ENCODE peak calls at places on chromosomes 4 and X, in five cellular contexts. One of them, this sample, is unnamed.

GRCh38 chrX:7132335-7133035 is 15.0 kb upstream of the STS start:
- DNase-seq in H1: no peak
- DNase-seq in SK-N-SH: no peak
- DNase-seq in A549: peak
- DNase-seq in K562: peak
- DNase-seq in this sample: no peak

GRCh38 chrX:49627030-49627777 is 28.4 kb downstream of the GAGE1 start:
- DNase-seq in H1: peak
- DNase-seq in SK-N-SH: peak
- DNase-seq in A549: peak
- DNase-seq in K562: peak
- DNase-seq in this sample: no peak

GRCh38 chrX:39152106-39152649 is 350.9 kb downstream of the MID1IP1 start:
- DNase-seq in H1: peak
- DNase-seq in SK-N-SH: peak
- DNase-seq in A549: peak
- DNase-seq in K562: peak
- DNase-seq in this sample: peak

GRCh38 chrX:110226931-110227330 is 91.0 kb downstream of the AMMECR1 start:
- DNase-seq in H1: no peak
- DNase-seq in SK-N-SH: no peak
- DNase-seq in A549: no peak
- DNase-seq in K562: no peak
- DNase-seq in this sample: no peak

GRCh38 chrX:48461830-48462229 is 8.2 kb downstream of the SLC38A5 start:
- DNase-seq in H1: no peak
- DNase-seq in SK-N-SH: no peak
- DNase-seq in A549: no peak
- DNase-seq in K562: peak
- DNase-seq in this sample: no peak

GRCh38 chr4:158810487-158811215 is 41.8 kb downstream of the FNIP2 start:
- DNase-seq in H1: no peak
- DNase-seq in SK-N-SH: no peak
- DNase-seq in A549: no peak
- DNase-seq in K562: no peak
- DNase-seq in this sample: no peak

GRCh38 chr4:148295642-148296041 is 146.6 kb downstream of the NR3C2 start:
- DNase-seq in H1: no peak
- DNase-seq in SK-N-SH: no peak
- DNase-seq in A549: no peak
- DNase-seq in K562: no peak
- DNase-seq in this sample: no peak

GRCh38 chr4:127162741-127163140 is 470.0 kb upstream of the INTU start:
- DNase-seq in H1: no peak
- DNase-seq in SK-N-SH: no peak
- DNase-seq in A549: no peak
- DNase-seq in K562: no peak
- DNase-seq in this sample: no peak

GRCh38 chr4:38069271-38069760 is 109.1 kb downstream of the PTTG2 start:
- DNase-seq in H1: no peak
- DNase-seq in SK-N-SH: peak
- DNase-seq in A549: peak
- DNase-seq in K562: peak
- DNase-seq in this sample: no peak

GRCh38 chr4:112296949-112297483 is at the start of gene ALPK1:
- DNase-seq in H1: no peak
- DNase-seq in SK-N-SH: peak
- DNase-seq in A549: peak
- DNase-seq in K562: peak
- DNase-seq in this sample: no peak

GRCh38 chr4:8362483-8362882 is 78.0 kb downstream of the ACOX3 start:
- DNase-seq in H1: no peak
- DNase-seq in SK-N-SH: no peak
- DNase-seq in A549: no peak
- DNase-seq in K562: no peak
- DNase-seq in this sample: no peak

GRCh38 chrX:12751887-12752286 is 39.3 kb upstream of the PRPS2 start:
- DNase-seq in H1: no peak
- DNase-seq in SK-N-SH: no peak
- DNase-seq in A549: no peak
- DNase-seq in K562: no peak
- DNase-seq in this sample: no peak

GRCh38 chr4:89949782-89950387 is 55.2 kb downstream of the MMRN1 start:
- DNase-seq in H1: no peak
- DNase-seq in SK-N-SH: peak
- DNase-seq in A549: no peak
- DNase-seq in K562: no peak
- DNase-seq in this sample: no peak

GRCh38 chrX:38965883-38966282 is 164.6 kb downstream of the MID1IP1 start:
- DNase-seq in H1: no peak
- DNase-seq in SK-N-SH: no peak
- DNase-seq in A549: no peak
- DNase-seq in K562: no peak
- DNase-seq in this sample: no peak

GRCh38 chr4:112234952-112235609 is 3.5 kb downstream of the AP1AR start:
- DNase-seq in H1: no peak
- DNase-seq in SK-N-SH: peak
- DNase-seq in A549: peak
- DNase-seq in K562: peak
- DNase-seq in this sample: no peak

GRCh38 chr4:138975225-138975624 is 40.4 kb upstream of the NOCT start:
- DNase-seq in H1: peak
- DNase-seq in SK-N-SH: no peak
- DNase-seq in A549: no peak
- DNase-seq in K562: no peak
- DNase-seq in this sample: no peak

GRCh38 chr4:159432436-159432835 is 329.6 kb downstream of the RAPGEF2 start:
- DNase-seq in H1: no peak
- DNase-seq in SK-N-SH: no peak
- DNase-seq in A549: no peak
- DNase-seq in K562: no peak
- DNase-seq in this sample: no peak

DNA sequence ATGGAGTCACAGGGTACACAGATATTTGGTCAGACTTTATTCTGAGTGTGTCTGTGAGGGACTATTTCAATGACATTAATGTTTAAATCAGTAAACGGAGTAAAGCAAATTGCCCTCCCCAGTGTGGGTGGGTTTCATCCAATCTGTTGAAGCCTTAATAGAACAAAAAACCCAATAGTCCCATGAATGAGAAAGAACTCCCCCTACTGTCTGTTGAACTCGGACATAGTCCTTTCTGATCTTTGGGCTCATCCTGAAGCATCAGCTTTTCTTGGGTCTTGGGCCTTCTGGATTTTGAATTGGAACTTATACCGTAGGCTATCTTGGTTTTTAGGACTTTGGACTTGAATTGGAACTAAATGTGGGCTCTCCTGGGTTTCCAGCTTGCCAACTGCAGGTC is 193.6 kb downstream of the COX7B2 start:
- DNase-seq in H1: no peak
- DNase-seq in SK-N-SH: no peak
- DNase-seq in A549: no peak
- DNase-seq in K562: no peak
- DNase-seq in this sample: no peak
- H3K4me3 ChIP-seq in H1: no peak
- H3K4me3 ChIP-seq in SK-N-SH: no peak
- H3K4me3 ChIP-seq in A549: no peak
- H3K4me3 ChIP-seq in K562: no peak
- H3K4me3 ChIP-seq in this sample: no peak

GRCh38 chr4:123319639-123320038 is 77.0 kb upstream of the SPRY1 start:
- DNase-seq in H1: no peak
- DNase-seq in SK-N-SH: no peak
- DNase-seq in A549: no peak
- DNase-seq in K562: no peak
- DNase-seq in this sample: no peak

GRCh38 chr4:123327346-123327745 is 69.2 kb upstream of the SPRY1 start:
- DNase-seq in H1: no peak
- DNase-seq in SK-N-SH: no peak
- DNase-seq in A549: no peak
- DNase-seq in K562: no peak
- DNase-seq in this sample: no peak

GRCh38 chr4:123323998-123324397 is 72.6 kb upstream of the SPRY1 start:
- DNase-seq in H1: no peak
- DNase-seq in SK-N-SH: no peak
- DNase-seq in A549: no peak
- DNase-seq in K562: no peak
- DNase-seq in this sample: no peak

GRCh38 chr4:123327846-123328447 is 68.6 kb upstream of the SPRY1 start:
- DNase-seq in H1: no peak
- DNase-seq in SK-N-SH: no peak
- DNase-seq in A549: no peak
- DNase-seq in K562: no peak
- DNase-seq in this sample: no peak

DNA sequence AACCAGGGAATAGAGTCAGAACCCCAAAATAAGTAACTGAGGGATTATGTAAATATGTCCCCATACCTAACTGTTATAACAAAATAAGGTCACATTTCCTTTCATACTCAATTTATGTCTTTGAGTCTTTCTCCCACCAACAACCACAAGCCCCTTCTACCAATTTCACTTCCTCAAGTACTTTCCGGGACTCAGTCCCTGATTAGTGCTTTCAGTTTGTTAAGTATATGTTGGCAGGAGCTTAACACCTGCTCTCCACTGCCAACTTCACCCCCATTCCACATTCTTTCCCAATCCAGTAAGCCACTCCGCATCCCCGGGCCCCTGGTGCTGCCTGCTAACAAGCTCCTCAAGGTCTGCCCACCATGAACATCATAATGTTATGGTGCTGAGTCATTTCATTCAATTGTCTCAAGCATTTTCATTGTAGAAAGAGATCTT is 71.3 kb upstream of the SPRY1 start:
- DNase-seq in H1: no peak
- DNase-seq in SK-N-SH: no peak
- DNase-seq in A549: no peak
- DNase-seq in K562: no peak
- DNase-seq in this sample: no peak
- TF ChIP-seq EP300 in H1: no peak
- TF ChIP-seq EP300 in SK-N-SH: no peak
- TF ChIP-seq EP300 in A549: no peak
- TF ChIP-seq EP300 in K562: no peak
- TF ChIP-seq EP300 in this sample: no peak

DNA sequence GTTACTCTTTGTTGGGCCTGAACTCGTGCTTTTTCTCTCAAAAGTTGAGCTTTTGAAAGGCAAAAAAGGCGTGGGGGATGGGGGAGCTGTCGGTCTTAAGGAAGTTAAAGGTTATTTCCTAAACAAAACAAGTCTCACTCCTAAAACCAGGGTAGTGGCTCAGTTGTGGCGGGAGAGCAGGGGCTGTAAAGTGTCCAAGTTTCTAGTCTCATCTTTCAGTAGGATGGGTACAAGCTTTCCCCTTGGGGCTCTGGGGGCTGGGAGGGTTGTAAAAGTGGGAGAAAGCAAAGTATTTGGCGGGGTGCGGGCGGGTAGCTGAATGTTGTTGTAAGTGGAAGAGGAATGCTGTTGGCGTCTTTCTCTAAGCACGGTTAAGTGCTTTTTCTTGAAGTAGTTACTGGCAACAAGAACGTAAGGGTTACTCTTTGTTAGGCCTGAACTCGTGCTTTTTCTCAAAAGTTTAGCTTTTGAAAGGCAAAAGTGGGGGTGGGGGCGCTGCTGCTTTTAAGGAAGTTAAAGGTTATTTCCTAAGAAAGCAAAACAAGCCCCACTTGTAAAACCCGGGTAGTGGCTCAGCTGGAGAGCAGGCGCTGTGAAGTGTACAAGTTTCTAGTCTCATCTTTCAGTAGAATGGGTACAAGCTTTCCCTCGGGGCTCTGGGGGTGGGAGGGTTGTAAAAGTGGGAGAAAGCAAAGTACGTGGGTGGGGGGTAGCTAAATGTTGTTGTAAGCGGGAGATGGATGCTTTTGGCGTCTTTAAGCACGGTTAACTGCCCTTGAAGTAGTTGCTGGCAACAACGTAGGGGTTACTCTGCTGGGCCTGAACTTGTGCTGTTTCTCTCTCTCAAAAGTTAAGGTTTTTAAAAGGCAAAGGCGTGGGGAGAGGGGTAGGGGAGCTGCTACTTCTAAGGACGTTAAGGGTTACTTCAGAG is 1.1 kb upstream of the WDR1 start:
- DNase-seq in H1: peak
- DNase-seq in SK-N-SH: no peak
- DNase-seq in A549: no peak
- DNase-seq in K562: no peak
- DNase-seq in this sample: no peak
- H3K4me3 ChIP-seq in H1: peak
- H3K4me3 ChIP-seq in SK-N-SH: peak
- H3K4me3 ChIP-seq in A549: peak
- H3K4me3 ChIP-seq in K562: peak
- H3K4me3 ChIP-seq in this sample: peak

DNA sequence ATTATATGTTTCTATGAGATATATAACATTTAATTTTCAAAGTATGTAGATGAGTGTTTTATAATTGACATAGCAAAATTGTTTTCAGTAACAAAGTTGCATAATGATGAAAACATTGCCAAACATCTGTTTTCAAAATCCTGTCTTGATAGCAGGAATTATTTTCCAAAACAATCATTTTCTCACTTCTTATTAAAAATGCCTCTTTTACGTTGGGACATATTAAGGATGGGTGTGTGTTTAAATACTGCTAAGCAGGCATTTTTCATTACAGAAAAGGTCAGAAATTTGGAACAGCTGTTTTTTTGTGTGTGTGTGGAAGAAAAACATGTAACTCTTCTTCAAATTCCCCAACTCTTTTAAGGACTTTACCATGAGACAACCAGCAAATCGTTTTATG is 452.0 kb downstream of the SPRY1 start:
- DNase-seq in H1: no peak
- DNase-seq in SK-N-SH: no peak
- DNase-seq in A549: no peak
- DNase-seq in K562: no peak
- DNase-seq in this sample: no peak
- TF ChIP-seq EP300 in H1: no peak
- TF ChIP-seq EP300 in SK-N-SH: no peak
- TF ChIP-seq EP300 in A549: no peak
- TF ChIP-seq EP300 in K562: no peak
- TF ChIP-seq EP300 in this sample: no peak